ENCODE peak calls at places on chromosomes 2 and 18, in six cellular contexts. H, Q, V, D, L and A are unnamed samples. For H3K27me3, the result is how much of the 10 kb centered on the place peaks cover.

GRCh38 chr2:86176583-86176982 is 18.7 kb downstream of the IMMT start:
- DNase-seq in H (no peak), Q (no peak), V (no peak), D (no peak), L (no peak), A (no peak)

GRCh38 chr2:43041661-43042360 is 184.6 kb downstream of the ZFP36L2 start:
- DNase-seq in H (peak), Q (peak), V (peak), D (peak), L (peak), A (peak)

GRCh38 chr2:109322111-109322510 is 193.1 kb downstream of the SH3RF3 start:
- DNase-seq in H (peak), Q (no peak), V (no peak), D (no peak), L (no peak), A (no peak)

GRCh38 chr2:98359986-98360385 is 13.7 kb downstream of the CNGA3 start:
- DNase-seq in H (no peak), Q (no peak), V (no peak), D (no peak), L (no peak), A (no peak)

GRCh38 chr18:58761241-58761969 is 90.1 kb downstream of the MALT1 start:
- DNase-seq in H (no peak), Q (no peak), V (no peak), D (peak), L (peak), A (no peak)

GRCh38 chr2:171404258-171404657 is 29.5 kb downstream of the METTL8 start:
- DNase-seq in H (no peak), Q (peak), V (no peak), D (no peak), L (no peak), A (peak)

GRCh38 chr2:230666885-230667712 is 45.5 kb upstream of the CAB39 start:
- DNase-seq in H (no peak), Q (no peak), V (no peak), D (peak), L (no peak), A (no peak)

GRCh38 chr2:61162721-61163120 is 733 bp downstream of the C2orf74 start:
- DNase-seq in H (no peak), Q (no peak), V (no peak), D (no peak), L (no peak), A (no peak)

GRCh38 chr18:316391-316790 is 48.5 kb upstream of the THOC1 start:
- DNase-seq in H (no peak), Q (no peak), V (no peak), D (no peak), L (no peak), A (no peak)

GRCh38 chr2:37919631-37920032 is 5.5 kb upstream of the RMDN2 start:
- DNase-seq in H (no peak), Q (no peak), V (no peak), D (no peak), L (peak), A (no peak)

GRCh38 chr2:88170472-88170892 is 336 bp downstream of the THNSL2 start:
- DNase-seq in H (no peak), Q (no peak), V (no peak), D (peak), L (no peak), A (no peak)

GRCh38 chr2:10146366-10147005 is 23.9 kb downstream of the RRM2 start:
- DNase-seq in H (no peak), Q (no peak), V (no peak), D (no peak), L (no peak), A (no peak)

GRCh38 chr2:1741851-1742250 is 2.5 kb downstream of the PXDN start:
- DNase-seq in H (peak), Q (no peak), V (no peak), D (peak), L (no peak), A (no peak)

GRCh38 chr2:169528271-169528701 is 18.8 kb downstream of the KLHL41 start:
- DNase-seq in H (peak), Q (peak), V (peak), D (peak), L (peak), A (peak)

GRCh38 chr2:9753276-9753600 is 90.0 kb upstream of the TAF1B start:
- DNase-seq in H (no peak), Q (no peak), V (peak), D (peak), L (no peak), A (peak)

GRCh38 chr2:128618642-128619041 is 300.0 kb upstream of the HS6ST1 start:
- DNase-seq in H (no peak), Q (no peak), V (no peak), D (no peak), L (no peak), A (no peak)

GRCh38 chr2:100730290-100730868 is 89.6 kb upstream of the NPAS2 start:
- DNase-seq in H (no peak), Q (peak), V (peak), D (peak), L (peak), A (peak)

GRCh38 chr2:25332571-25332970 is 9.2 kb downstream of the DNMT3A start:
- DNase-seq in H (no peak), Q (no peak), V (no peak), D (no peak), L (no peak), A (no peak)

GRCh38 chr2:218448934-218449333 is 30.0 kb downstream of the VIL1 start:
- DNase-seq in H (no peak), Q (no peak), V (peak), D (no peak), L (no peak), A (no peak)

GRCh38 chr2:85539361-85540130 is 578 bp downstream of the MAT2A start:
- DNase-seq in H (peak), Q (peak), V (peak), D (peak), L (peak), A (no peak)

GRCh38 chr18:40380657-40381441 is 1574.2 kb upstream of the PIK3C3 start:
- DNase-seq in H (no peak), Q (no peak), V (no peak), D (no peak), L (peak), A (peak)

GRCh38 chr18:35110554-35111058 is 69.4 kb downstream of the MAPRE2 start:
- DNase-seq in H (no peak), Q (no peak), V (no peak), D (no peak), L (no peak), A (no peak)

GRCh38 chr2:172082944-172083718 is 2.2 kb upstream of the DLX1 start:
- DNase-seq in H (peak), Q (no peak), V (no peak), D (peak), L (no peak), A (no peak)

GRCh38 chr18:37254256-37254880 is 311.2 kb downstream of the CELF4 start:
- DNase-seq in H (peak), Q (no peak), V (no peak), D (no peak), L (no peak), A (no peak)

GRCh38 chr2:66105354-66105753 is 329.6 kb upstream of the MEIS1 start:
- DNase-seq in H (no peak), Q (no peak), V (no peak), D (no peak), L (no peak), A (no peak)

GRCh38 chr2:71465961-71466300 is 12.6 kb downstream of the DYSF start:
- DNase-seq in H (no peak), Q (no peak), V (no peak), D (no peak), L (no peak), A (no peak)

GRCh38 chr2:226524381-226524843 is 275.2 kb downstream of the IRS1 start:
- DNase-seq in H (no peak), Q (no peak), V (peak), D (no peak), L (no peak), A (peak)

GRCh38 chr2:178404380-178404767 is 46.6 kb downstream of the PRKRA start:
- DNase-seq in H (no peak), Q (no peak), V (no peak), D (no peak), L (no peak), A (peak)

GRCh38 chr2:37361994-37362698 is 17.7 kb downstream of the QPCT start:
- DNase-seq in H (no peak), Q (no peak), V (no peak), D (peak), L (peak), A (no peak)

GRCh38 chr2:71064754-71065621 is 3.5 kb upstream of the NAGK start:
- DNase-seq in H (no peak), Q (no peak), V (no peak), D (no peak), L (no peak), A (no peak)

GRCh38 chr2:163670929-163671328 is 64.9 kb downstream of the FIGN start:
- DNase-seq in H (no peak), Q (no peak), V (no peak), D (no peak), L (no peak), A (no peak)

GRCh38 chr2:179580378-179581146 is 280.9 kb downstream of the ZNF385B start:
- DNase-seq in H (no peak), Q (no peak), V (no peak), D (no peak), L (peak), A (peak)

GRCh38 chr18:57925706-57926105 is 118.3 kb upstream of the NEDD4L start:
- DNase-seq in H (no peak), Q (no peak), V (no peak), D (no peak), L (no peak), A (no peak)

GRCh38 chr2:134218928-134219707 is 34.8 kb upstream of the MGAT5 start:
- DNase-seq in H (no peak), Q (no peak), V (no peak), D (peak), L (no peak), A (no peak)

GRCh38 chr2:142603761-142604160 is 273.7 kb upstream of the KYNU start:
- DNase-seq in H (no peak), Q (no peak), V (no peak), D (no peak), L (no peak), A (no peak)

GRCh38 chr2:238527565-238527964 is 100.8 kb downstream of the ASB1 start:
- DNase-seq in H (no peak), Q (no peak), V (no peak), D (no peak), L (no peak), A (no peak)

GRCh38 chr2:46298522-46299351 is 1.5 kb downstream of the EPAS1 start:
- DNase-seq in H (peak), Q (peak), V (peak), D (peak), L (peak), A (no peak)
- TF ChIP-seq CTCF in H (peak), Q (peak), V (peak), D (peak), L (peak), A (peak)

GRCh38 chr2:177397501-177398289 is 5.1 kb downstream of the AGPS start:
- DNase-seq in H (no peak), Q (no peak), V (peak), D (no peak), L (no peak), A (peak)
- H3K4me3 ChIP-seq in H (no peak), Q (no peak), V (no peak), D (no peak), L (no peak), A (no peak)

GRCh38 chr2:161424992-161425391 is 8.9 kb downstream of the TBR1 start:
- DNase-seq in H (no peak), Q (no peak), V (no peak), D (no peak), L (no peak), A (no peak)
- H3K27me3 ChIP-seq in H (under half), Q (under half), V (under half), D (half or more), L (half or more), A (half or more)

GRCh38 chr18:50813353-50813752 is 6.5 kb downstream of the MRO start:
- DNase-seq in H (no peak), Q (no peak), V (no peak), D (no peak), L (no peak), A (no peak)
- TF ChIP-seq CTCF in H (no peak), Q (no peak), V (no peak), D (no peak), L (no peak), A (no peak)

DNA sequence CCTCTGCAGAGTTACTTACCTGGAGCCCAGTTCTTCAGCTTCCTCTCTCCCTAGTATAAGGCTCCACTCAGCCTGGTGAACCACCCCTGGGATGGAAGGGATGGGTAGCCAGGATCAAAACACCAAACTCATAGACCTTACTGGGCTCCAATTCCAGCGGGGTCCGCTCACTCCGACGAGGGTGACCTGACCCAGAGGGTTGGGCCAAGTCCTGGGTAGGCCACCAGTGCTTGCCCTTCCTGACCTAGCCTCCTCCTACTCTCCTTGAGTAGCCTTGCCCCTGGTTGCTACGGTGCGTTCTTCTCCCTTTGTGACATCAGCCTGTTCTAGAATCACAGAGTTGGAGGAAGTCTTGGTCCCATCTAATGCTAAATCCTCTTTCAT is 513 bp upstream of the STAT4 start:
- DNase-seq in H (no peak), Q (no peak), V (no peak), D (no peak), L (no peak), A (no peak)
- H3K4me3 ChIP-seq in H (no peak), Q (no peak), V (peak), D (peak), L (no peak), A (peak)